ENCODE peak calls at places on chromosomes 13 and 19, in six cellular contexts. N is vagina; U is adrenal gland; B is CD4-positive, CD25-positive, alpha-beta regulatory T cell; D is body of pancreas; Q is CD8-positive, alpha-beta memory T cell. K is an unnamed sample.

GRCh38 chr19:35088514-35088913 is 27.1 kb upstream of the FXYD3 start:
- DNase-seq in N (no peak), U (no peak), B (no peak), D (no peak), Q (no peak), K (no peak)

GRCh38 chr19:13506550-13506878 is 235 bp upstream of the CACNA1A start:
- DNase-seq in N (no peak), U (no peak), B (no peak), D (no peak), Q (no peak), K (no peak)

GRCh38 chr13:57629391-57629804 is 2.1 kb upstream of the PCDH17 start:
- DNase-seq in N (no peak), U (peak; percentile 19), B (no peak), D (peak; percentile 46), Q (no peak), K (no peak)

GRCh38 chr19:55179570-55180484 is at the start of gene SYT5:
- DNase-seq in N (no peak), U (peak; percentile 77), B (peak; percentile 57), D (peak; percentile 55), Q (peak; percentile 42), K (peak; percentile 57)

GRCh38 chr13:65959305-65959704 is 1270.8 kb downstream of the PCDH9 start:
- DNase-seq in N (no peak), U (no peak), B (no peak), D (no peak), Q (no peak), K (no peak)

GRCh38 chr19:29029271-29029670 is 183.7 kb downstream of the UQCRFS1 start:
- DNase-seq in N (no peak), U (no peak), B (no peak), D (no peak), Q (no peak), K (no peak)

GRCh38 chr19:2363419-2363818 is 3.4 kb downstream of the TMPRSS9 start:
- DNase-seq in N (no peak), U (no peak), B (no peak), D (no peak), Q (no peak), K (peak; percentile 16)

GRCh38 chr13:48580185-48580803 is 47.4 kb upstream of the RCBTB2 start:
- DNase-seq in N (no peak), U (peak; percentile 78), B (peak; percentile 71), D (peak; percentile 89), Q (peak; percentile 62), K (peak; percentile 71)

GRCh38 chr13:39016789-39017188 is 21.1 kb downstream of the PROSER1 start:
- DNase-seq in N (no peak), U (no peak), B (no peak), D (peak; percentile 9), Q (no peak), K (no peak)

GRCh38 chr13:46369506-46370268 is 17.4 kb downstream of the RUBCNL start:
- DNase-seq in N (no peak), U (no peak), B (no peak), D (no peak), Q (no peak), K (no peak)

GRCh38 chr19:41228486-41228885 is 9.5 kb downstream of the AXL start:
- DNase-seq in N (no peak), U (no peak), B (no peak), D (no peak), Q (no peak), K (no peak)

GRCh38 chr19:2523630-2524311 is 47.8 kb downstream of the GADD45B start:
- DNase-seq in N (no peak), U (no peak), B (no peak), D (no peak), Q (no peak), K (no peak)

GRCh38 chr19:40413291-40413994 is at the start of gene PRX:
- DNase-seq in N (no peak), U (no peak), B (no peak), D (no peak), Q (no peak), K (no peak)

GRCh38 chr19:3375221-3376088 is 9.1 kb downstream of the NFIC start:
- DNase-seq in N (no peak), U (peak; percentile 93), B (no peak), D (peak; percentile 91), Q (no peak), K (no peak)

GRCh38 chr13:92677571-92677970 is 549.0 kb upstream of the GPC6 start:
- DNase-seq in N (no peak), U (no peak), B (no peak), D (no peak), Q (no peak), K (no peak)

GRCh38 chr13:80204642-80205041 is 136.3 kb downstream of the SPRY2 start:
- DNase-seq in N (no peak), U (no peak), B (no peak), D (no peak), Q (no peak), K (no peak)

GRCh38 chr19:10043286-10043927 is 30.1 kb downstream of the RDH8 start:
- DNase-seq in N (no peak), U (no peak), B (no peak), D (no peak), Q (no peak), K (no peak)

GRCh38 chr13:106471957-106472543 is 63.4 kb downstream of the EFNB2 start:
- DNase-seq in N (no peak), U (no peak), B (no peak), D (no peak), Q (no peak), K (no peak)
- H3K4me3 ChIP-seq in N (peak overlapping the region; percentile 11), U (no peak overlapping the region), B (no peak overlapping the region), D (no peak overlapping the region), Q (no peak overlapping the region), K (no peak overlapping the region)

DNA sequence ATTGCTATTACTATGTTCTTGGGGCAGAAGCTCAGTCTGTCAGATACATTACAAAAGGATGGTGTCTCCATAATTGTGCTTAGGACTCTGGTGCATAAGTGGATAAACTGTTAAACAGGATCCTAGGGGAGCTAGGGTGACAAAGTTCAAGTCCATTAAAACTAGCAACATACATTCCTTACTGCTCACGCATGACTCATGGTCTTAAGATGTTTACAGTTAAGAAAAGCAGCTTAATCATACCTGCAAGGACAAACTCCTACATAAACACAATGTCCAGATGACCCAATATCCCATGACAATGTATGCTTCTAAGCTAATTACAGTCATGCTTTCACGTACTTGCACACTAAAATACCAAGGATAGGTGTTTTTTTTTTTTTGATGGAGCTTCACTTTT is 3.5 kb upstream of the ZNF701 start:
- DNase-seq in N (no peak), U (no peak), B (no peak), D (no peak), Q (no peak), K (no peak)
- H3K9me3 ChIP-seq in N (no peaks in the 10 kb centered on the region), U (no peaks in the 10 kb centered on the region), B (peaks cover 37% of the 10 kb centered on the region), D (peaks cover 11% of the 10 kb centered on the region), Q (peaks cover 22% of the 10 kb centered on the region), K (no peaks in the 10 kb centered on the region)

GRCh38 chr13:51594432-51594831 is 10.2 kb downstream of the WDFY2 start:
- DNase-seq in N (no peak), U (no peak), B (no peak), D (no peak), Q (no peak), K (no peak)
- H3K4me1 ChIP-seq in N (peaks cover 55% of the 10 kb centered on the region), U (peaks cover 26% of the 10 kb centered on the region), B (no peaks in the 10 kb centered on the region), D (peaks cover 93% of the 10 kb centered on the region), Q (no peaks in the 10 kb centered on the region), K (peaks cover 16% of the 10 kb centered on the region)

DNA sequence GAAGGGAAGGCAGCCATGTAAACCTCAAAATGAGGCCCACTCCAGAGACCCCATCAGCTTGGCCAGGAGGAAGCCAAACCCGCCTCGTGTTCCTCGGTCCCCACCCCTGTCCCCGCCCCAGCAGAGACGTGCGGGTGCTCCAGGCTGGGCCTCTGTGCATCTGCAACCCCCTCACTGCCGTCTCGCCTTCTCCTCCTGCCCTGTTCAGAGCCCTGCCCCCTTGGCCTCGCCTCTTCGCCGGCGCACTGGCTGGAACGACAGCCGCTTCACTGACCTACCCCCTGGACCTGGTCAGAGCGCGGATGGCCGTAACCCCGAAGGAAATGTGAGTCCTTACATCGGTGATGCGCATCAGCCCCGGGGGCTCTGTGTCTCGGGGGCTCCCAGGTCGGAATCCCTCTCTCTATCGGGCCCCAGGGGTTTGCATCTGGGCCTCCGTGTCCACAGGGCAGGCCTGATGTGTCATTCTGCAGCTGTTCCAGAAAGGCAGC is 32.2 kb downstream of the TMEM161A start:
- DNase-seq in N (no peak), U (peak; percentile 38), B (no peak), D (no peak), Q (no peak), K (no peak)
- H3K4me3 ChIP-seq in N (peak overlapping the region; percentile 45), U (no peak overlapping the region), B (no peak overlapping the region), D (no peak overlapping the region), Q (no peak overlapping the region), K (no peak overlapping the region)

GRCh38 chr13:32781906-32782305 is 195.7 kb downstream of the PDS5B start:
- DNase-seq in N (no peak), U (no peak), B (no peak), D (no peak), Q (no peak), K (no peak)

GRCh38 chr13:32783067-32783466 is 196.8 kb downstream of the PDS5B start:
- DNase-seq in N (no peak), U (no peak), B (no peak), D (no peak), Q (no peak), K (no peak)

DNA sequence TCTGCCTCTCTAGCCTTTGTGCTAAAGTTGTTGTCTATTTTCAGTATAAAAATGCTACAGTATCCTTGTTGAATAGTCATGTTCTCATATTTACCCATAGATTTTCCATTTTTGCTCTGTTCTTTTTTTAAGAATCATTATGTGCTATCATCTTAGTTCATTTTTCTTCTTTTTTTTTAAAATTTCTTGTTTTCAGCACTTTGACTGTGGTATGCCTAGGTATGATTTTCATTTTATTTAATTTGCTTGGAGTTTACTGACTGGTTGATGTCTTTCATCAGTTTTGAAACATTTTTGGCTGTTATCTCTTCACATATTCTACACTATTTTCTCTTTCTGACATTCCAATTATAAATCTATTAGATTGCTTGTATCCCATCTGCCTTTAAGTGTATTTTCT is 192.9 kb downstream of the PDS5B start:
- DNase-seq in N (no peak), U (no peak), B (no peak), D (no peak), Q (no peak), K (no peak)
- H3K9me3 ChIP-seq in N (no peaks in the 10 kb centered on the region), U (no peaks in the 10 kb centered on the region), B (no peaks in the 10 kb centered on the region), D (no peaks in the 10 kb centered on the region), Q (no peaks in the 10 kb centered on the region), K (no peaks in the 10 kb centered on the region)

DNA sequence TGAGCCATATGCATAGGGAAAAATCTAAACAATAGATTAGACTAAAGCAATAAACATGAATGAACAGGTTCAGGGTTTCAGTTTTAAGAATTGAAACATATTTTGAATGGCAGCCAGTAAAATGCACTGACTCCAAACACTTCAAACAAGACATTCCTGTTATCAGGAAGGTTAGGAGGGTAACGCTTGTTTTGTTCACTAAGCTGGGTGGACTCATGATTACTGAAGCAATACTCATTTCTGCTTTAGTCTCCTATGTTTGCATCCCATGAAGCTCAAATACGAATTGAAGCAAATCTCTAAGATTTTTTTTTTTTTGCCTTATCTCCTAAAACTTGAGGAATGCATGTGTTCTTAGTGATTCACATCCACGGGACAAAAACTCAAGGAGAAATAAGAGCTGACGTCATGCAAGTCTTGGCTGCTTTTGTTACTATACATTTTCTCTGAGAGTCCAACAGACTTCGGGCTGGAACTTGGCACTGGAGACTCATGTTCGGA is 29.1 kb upstream of the IGFL4 start:
- DNase-seq in N (no peak), U (peak; percentile 34), B (no peak), D (no peak), Q (no peak), K (no peak)
- H3K4me1 ChIP-seq in N (no peaks in the 10 kb centered on the region), U (peaks cover 15% of the 10 kb centered on the region), B (no peaks in the 10 kb centered on the region), D (no peaks in the 10 kb centered on the region), Q (no peaks in the 10 kb centered on the region), K (no peaks in the 10 kb centered on the region)

GRCh38 chr19:990119-990571 is 6.0 kb downstream of the WDR18 start:
- DNase-seq in N (no peak), U (peak; percentile 87), B (no peak), D (no peak), Q (no peak), K (no peak)
- H3K4me3 ChIP-seq in N (no peak overlapping the region), U (no peak overlapping the region), B (no peak overlapping the region), D (no peak overlapping the region), Q (no peak overlapping the region), K (no peak overlapping the region)

K was measured in CD4-positive, alpha-beta memory T cell.